ENCODE peak calls at places on chromosomes 2 and 18, in five cellular contexts. G is A549, E is AG04450, D is HCT116, F is body of pancreas. O is an unnamed sample.

GRCh38 chr18:10285283-10285640 is 169.2 kb upstream of the APCDD1 start:
- DNase-seq in G (no peak), E (no peak), D (no peak), F (no peak), O (no peak)

GRCh38 chr2:200318940-200319435 is 12.5 kb downstream of the SPATS2L start:
- DNase-seq in G (no peak), E (no peak), D (no peak), F (no peak), O (no peak)

GRCh38 chr2:66897676-66898280 is 462.9 kb downstream of the MEIS1 start:
- DNase-seq in G (no peak), E (no peak), D (no peak), F (no peak), O (no peak)

GRCh38 chr18:59208602-59209001 is 11.4 kb upstream of the GRP start:
- DNase-seq in G (no peak), E (no peak), D (no peak), F (no peak), O (no peak)

GRCh38 chr2:10990561-10991111 is 78.9 kb downstream of the KCNF1 start:
- DNase-seq in G (no peak), E (no peak), D (no peak), F (no peak), O (no peak)

GRCh38 chr2:117137371-117137770 is 677.1 kb upstream of the DDX18 start:
- DNase-seq in G (no peak), E (no peak), D (no peak), F (no peak), O (no peak)

GRCh38 chr2:66578067-66578852 is 143.3 kb downstream of the MEIS1 start:
- DNase-seq in G (no peak), E (no peak), D (no peak), F (peak; percentile 73), O (no peak)

GRCh38 chr2:126999342-126999741 is 100.7 kb downstream of the TEX51 start:
- DNase-seq in G (no peak), E (no peak), D (no peak), F (no peak), O (no peak)

GRCh38 chr2:29165362-29166236 is 50.4 kb downstream of the CLIP4 start:
- DNase-seq in G (no peak), E (peak; percentile 74), D (no peak), F (no peak), O (peak; percentile 88)

GRCh38 chr2:68119504-68119903 is 38.2 kb upstream of the PNO1 start:
- DNase-seq in G (no peak), E (no peak), D (no peak), F (no peak), O (no peak)

GRCh38 chr2:74573747-74574562 is 19.4 kb downstream of the DOK1 start:
- DNase-seq in G (no peak), E (peak; percentile 68), D (no peak), F (no peak), O (no peak)

GRCh38 chr2:31296641-31297287 is 62.8 kb downstream of the EHD3 start:
- DNase-seq in G (no peak), E (no peak), D (no peak), F (no peak), O (no peak)

GRCh38 chr2:209986405-209986804 is 16.0 kb upstream of the RPE start:
- DNase-seq in G (no peak), E (no peak), D (no peak), F (no peak), O (no peak)

GRCh38 chr2:159600752-159601151 is 15.6 kb downstream of the BAZ2B start:
- DNase-seq in G (peak; percentile 33), E (no peak), D (peak; percentile 80), F (no peak), O (no peak)

GRCh38 chr2:148932536-148932935 is 57.5 kb downstream of the KIF5C start:
- DNase-seq in G (no peak), E (no peak), D (no peak), F (no peak), O (no peak)

GRCh38 chr2:120520929-120521912 is 175.3 kb downstream of the INHBB start:
- DNase-seq in G (peak; percentile 40), E (no peak), D (peak; percentile 47), F (peak; percentile 73), O (no peak)

GRCh38 chr2:205670292-205670691 is 12.0 kb upstream of the NRP2 start:
- DNase-seq in G (no peak), E (no peak), D (no peak), F (no peak), O (no peak)

GRCh38 chr2:10297950-10298349 is 4.8 kb upstream of the HPCAL1 start:
- DNase-seq in G (peak; percentile 77), E (peak; percentile 87), D (peak; percentile 34), F (no peak), O (no peak)

GRCh38 chr2:237540823-237541222 is 25.6 kb upstream of the PRLH start:
- DNase-seq in G (no peak), E (peak; percentile 18), D (no peak), F (peak; percentile 57), O (no peak)

GRCh38 chr2:134359367-134360081 is 105.7 kb downstream of the MGAT5 start:
- DNase-seq in G (no peak), E (peak; percentile 24), D (peak; percentile 13), F (no peak), O (no peak)

GRCh38 chr2:64638502-64639120 is 15.1 kb downstream of the SERTAD2 start:
- DNase-seq in G (no peak), E (no peak), D (no peak), F (no peak), O (no peak)

GRCh38 chr2:238518127-238518827 is 91.5 kb downstream of the ASB1 start:
- DNase-seq in G (no peak), E (no peak), D (no peak), F (no peak), O (no peak)

GRCh38 chr2:85852979-85853498 is 35.8 kb downstream of the ST3GAL5 start:
- DNase-seq in G (no peak), E (no peak), D (no peak), F (no peak), O (no peak)

GRCh38 chr2:159882069-159882468 is 84.1 kb upstream of the CD302 start:
- DNase-seq in G (no peak), E (no peak), D (no peak), F (no peak), O (no peak)

GRCh38 chr18:8816805-8817204 is 111.4 kb downstream of the MTCL1 start:
- DNase-seq in G (no peak), E (no peak), D (no peak), F (no peak), O (no peak)
- TF ChIP-seq CTCF in G (no peak), E (no peak), D (no peak), F (no peak), O (no peak)

DNA sequence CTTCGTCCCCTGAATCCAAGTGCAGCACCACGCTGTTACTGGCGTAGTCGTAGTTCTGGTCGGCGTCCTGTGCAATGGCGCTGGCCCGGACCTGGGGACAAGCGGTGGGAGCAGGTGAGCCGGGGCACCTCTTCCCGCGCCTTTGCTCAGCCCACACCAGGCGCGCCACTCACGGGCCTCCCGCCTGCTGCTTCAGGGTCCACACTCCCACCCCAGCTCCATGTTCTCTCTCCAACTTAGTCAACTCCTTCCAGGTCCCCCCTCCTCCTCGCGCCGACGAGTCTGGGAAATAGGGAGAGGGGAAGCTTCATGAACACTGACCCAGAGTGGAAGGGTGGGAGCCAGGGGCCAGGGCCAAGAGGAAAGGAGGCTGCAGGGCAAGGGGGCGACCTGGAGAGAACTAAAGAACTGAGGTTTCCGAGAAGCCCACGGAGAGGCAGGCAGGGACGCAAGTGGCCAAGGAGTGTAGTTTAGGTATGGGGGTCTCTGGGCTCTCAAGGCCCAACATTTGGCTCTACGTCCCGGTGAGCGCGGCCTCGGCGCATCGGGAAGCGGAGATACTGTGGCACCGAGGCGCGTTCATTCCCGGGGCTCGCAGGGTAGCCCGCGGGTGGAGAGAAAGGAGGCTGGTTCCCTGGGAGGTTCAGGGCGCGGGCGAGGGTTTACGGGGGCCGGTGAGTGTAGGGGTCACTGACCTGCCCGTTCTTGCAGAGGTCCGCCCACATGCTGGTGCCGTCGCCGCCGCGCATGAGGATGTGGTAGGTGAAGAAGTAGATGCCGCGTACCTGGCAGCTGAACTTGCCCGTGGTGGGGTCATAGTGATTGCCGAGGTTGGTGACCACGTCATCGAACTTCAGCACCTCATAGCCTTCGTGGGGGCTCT is 1.4 kb downstream of the C1QL2 start:
- DNase-seq in G (no peak), E (no peak), D (no peak), F (no peak), O (no peak)
- H3K4me3 ChIP-seq in G (no peak overlapping the region), E (no peak overlapping the region), D (no peak overlapping the region), F (no peak overlapping the region), O (no peak overlapping the region)

GRCh38 chr2:110866036-110866435 is 133.7 kb downstream of the ACOXL start:
- DNase-seq in G (no peak), E (no peak), D (no peak), F (no peak), O (no peak)

GRCh38 chr2:110863726-110864125 is 131.4 kb downstream of the ACOXL start:
- DNase-seq in G (no peak), E (no peak), D (no peak), F (no peak), O (no peak)

GRCh38 chr2:110864721-110865120 is 132.3 kb downstream of the ACOXL start:
- DNase-seq in G (no peak), E (no peak), D (no peak), F (no peak), O (no peak)

GRCh38 chr2:110865188-110865587 is 132.8 kb downstream of the ACOXL start:
- DNase-seq in G (no peak), E (no peak), D (no peak), F (no peak), O (no peak)

GRCh38 chr2:110864176-110864575 is 131.8 kb downstream of the ACOXL start:
- DNase-seq in G (no peak), E (no peak), D (no peak), F (no peak), O (no peak)
- TF ChIP-seq CTCF in G (no peak), E (no peak), D (no peak), F (no peak), O (no peak)

DNA sequence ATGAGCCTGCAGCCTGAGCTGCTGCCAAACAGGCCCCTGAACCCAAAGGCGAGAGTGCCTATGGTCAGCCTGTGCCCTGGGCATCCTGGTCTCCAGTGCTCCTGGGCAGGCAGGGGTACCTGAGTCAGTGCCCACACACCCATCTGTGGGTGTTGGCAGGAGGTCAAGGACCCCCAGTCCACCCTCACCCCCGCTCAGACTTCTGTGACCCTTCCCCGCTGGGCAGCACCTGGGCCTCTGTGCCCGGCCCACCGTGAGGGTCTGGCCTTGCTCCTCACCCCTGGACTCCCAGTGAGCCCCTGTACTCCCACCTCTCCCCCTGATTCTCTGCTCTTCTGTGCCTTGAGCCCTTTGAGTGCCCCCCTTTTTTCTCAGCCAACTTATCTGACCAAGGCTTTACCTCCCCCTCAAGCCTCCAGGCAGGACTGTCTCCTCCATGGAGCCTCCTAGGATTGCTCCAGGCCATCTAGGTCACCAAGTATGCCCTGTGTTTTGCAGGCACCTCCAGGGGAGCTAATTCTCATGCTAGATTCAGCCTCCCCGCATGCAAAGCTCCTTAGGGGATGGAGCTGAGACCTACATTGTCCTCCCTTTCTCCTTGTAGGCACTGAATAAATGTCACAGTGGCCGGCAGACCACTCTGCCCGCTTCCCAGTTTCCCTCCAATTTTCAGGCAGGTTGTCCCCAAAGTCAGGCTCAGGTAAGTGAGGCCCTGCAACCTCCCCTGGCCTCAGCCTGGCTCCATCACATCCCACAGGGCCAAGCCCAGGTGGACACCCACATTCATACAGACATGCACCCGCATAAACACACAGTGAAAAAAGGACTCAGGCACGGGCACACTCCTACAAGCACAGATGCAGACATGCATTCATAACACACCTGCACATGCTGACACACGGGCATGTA is 21.9 kb upstream of the PTMA start:
- DNase-seq in G (no peak), E (no peak), D (no peak), F (no peak), O (no peak)
- H3K4me3 ChIP-seq in G (no peak overlapping the region), E (no peak overlapping the region), D (no peak overlapping the region), F (no peak overlapping the region), O (no peak overlapping the region)